ENCODE peak calls at places on chromosome 21, in five cellular contexts. V is hepatocyte, Y is mammary epithelial cell, M is astrocyte, C is GM23338. H is an unnamed sample.

GRCh38 chr21:18893411-18893810 is 489.8 kb upstream of the TMPRSS15 start:
- DNase-seq in V (no peak), Y (no peak), M (no peak), C (no peak), H (no peak)

GRCh38 chr21:30354308-30355005 is 6.1 kb upstream of the KRTAP23-1 start:
- DNase-seq in V (no peak), Y (no peak), M (no peak), C (no peak), H (no peak)

GRCh38 chr21:25501996-25502665 is 105.2 kb downstream of the MRPL39 start:
- DNase-seq in V (no peak), Y (peak), M (no peak), C (no peak), H (no peak)

GRCh38 chr21:15966651-15967050 is 236.9 kb downstream of the USP25 start:
- DNase-seq in V (no peak), Y (no peak), M (no peak), C (no peak), H (no peak)

GRCh38 chr21:29121759-29122158 is 8.7 kb upstream of the MAP3K7CL start:
- DNase-seq in V (no peak), Y (no peak), M (no peak), C (no peak), H (no peak)

GRCh38 chr21:29231781-29232548 is 66.8 kb upstream of the BACH1 start:
- DNase-seq in V (no peak), Y (no peak), M (no peak), C (no peak), H (no peak)

GRCh38 chr21:25967566-25968438 is 202.8 kb downstream of the APP start:
- DNase-seq in V (no peak), Y (peak), M (peak), C (no peak), H (no peak)

GRCh38 chr21:38982096-38982495 is 176.4 kb downstream of the ETS2 start:
- DNase-seq in V (no peak), Y (no peak), M (peak), C (peak), H (no peak)

GRCh38 chr21:35226960-35227741 is 178.0 kb upstream of the RUNX1 start:
- DNase-seq in V (no peak), Y (no peak), M (no peak), C (no peak), H (no peak)

GRCh38 chr21:34877485-34878128 is 171.5 kb downstream of the RUNX1 start:
- DNase-seq in V (peak), Y (no peak), M (no peak), C (no peak), H (no peak)

GRCh38 chr21:34835526-34835925 is 166.7 kb downstream of the CLIC6 start:
- DNase-seq in V (no peak), Y (no peak), M (no peak), C (peak), H (peak)

GRCh38 chr21:31471865-31472264 is 127.8 kb upstream of the TIAM1 start:
- DNase-seq in V (no peak), Y (no peak), M (no peak), C (no peak), H (no peak)

GRCh38 chr21:32771134-32771523 is 426 bp downstream of the PAXBP1 start:
- DNase-seq in V (peak), Y (peak), M (peak), C (peak), H (peak)

GRCh38 chr21:34844924-34845238 is 176.1 kb downstream of the CLIC6 start:
- DNase-seq in V (no peak), Y (no peak), M (no peak), C (no peak), H (no peak)

GRCh38 chr21:25721987-25722386 is 12.7 kb downstream of the ATP5PF start:
- DNase-seq in V (no peak), Y (no peak), M (no peak), C (no peak), H (no peak)

DNA sequence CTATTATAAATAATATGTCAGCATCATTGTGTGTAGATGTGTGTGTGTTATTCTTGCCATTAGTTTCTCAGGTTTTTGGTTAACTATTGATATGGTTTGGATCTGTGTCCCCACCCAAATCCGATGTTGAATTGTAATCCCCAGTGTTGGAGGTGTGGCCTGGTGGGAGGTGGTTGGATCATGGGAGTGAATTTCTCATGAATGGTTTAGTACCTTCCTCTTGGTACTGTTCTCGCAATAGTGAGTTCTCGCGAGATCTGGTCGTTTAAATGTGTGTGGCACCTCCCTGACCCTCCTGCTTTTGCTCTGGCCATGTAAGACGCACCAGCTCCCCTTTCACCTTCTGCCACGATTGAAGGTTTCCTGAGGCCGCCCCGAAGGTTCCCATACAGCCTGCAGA is 9.6 kb upstream of the POFUT2 start:
- DNase-seq in V (peak), Y (no peak), M (no peak), C (no peak), H (no peak)
- H3K4me3 ChIP-seq in V (no peak), Y (no peak), M (no peak), C (no peak), H (no peak)

GRCh38 chr21:41506526-41507520 is 1.1 kb downstream of the TMPRSS2 start:
- DNase-seq in V (no peak), Y (peak), M (no peak), C (peak), H (peak)

GRCh38 chr21:41507521-41508414 is at the start of gene TMPRSS2:
- DNase-seq in V (peak), Y (peak), M (no peak), C (peak), H (no peak)

GRCh38 chr21:41509206-41509496 is 1.2 kb upstream of the TMPRSS2 start:
- DNase-seq in V (no peak), Y (no peak), M (no peak), C (no peak), H (no peak)

GRCh38 chr21:41509733-41510132 is 1.8 kb upstream of the TMPRSS2 start:
- DNase-seq in V (no peak), Y (no peak), M (no peak), C (no peak), H (no peak)

DNA sequence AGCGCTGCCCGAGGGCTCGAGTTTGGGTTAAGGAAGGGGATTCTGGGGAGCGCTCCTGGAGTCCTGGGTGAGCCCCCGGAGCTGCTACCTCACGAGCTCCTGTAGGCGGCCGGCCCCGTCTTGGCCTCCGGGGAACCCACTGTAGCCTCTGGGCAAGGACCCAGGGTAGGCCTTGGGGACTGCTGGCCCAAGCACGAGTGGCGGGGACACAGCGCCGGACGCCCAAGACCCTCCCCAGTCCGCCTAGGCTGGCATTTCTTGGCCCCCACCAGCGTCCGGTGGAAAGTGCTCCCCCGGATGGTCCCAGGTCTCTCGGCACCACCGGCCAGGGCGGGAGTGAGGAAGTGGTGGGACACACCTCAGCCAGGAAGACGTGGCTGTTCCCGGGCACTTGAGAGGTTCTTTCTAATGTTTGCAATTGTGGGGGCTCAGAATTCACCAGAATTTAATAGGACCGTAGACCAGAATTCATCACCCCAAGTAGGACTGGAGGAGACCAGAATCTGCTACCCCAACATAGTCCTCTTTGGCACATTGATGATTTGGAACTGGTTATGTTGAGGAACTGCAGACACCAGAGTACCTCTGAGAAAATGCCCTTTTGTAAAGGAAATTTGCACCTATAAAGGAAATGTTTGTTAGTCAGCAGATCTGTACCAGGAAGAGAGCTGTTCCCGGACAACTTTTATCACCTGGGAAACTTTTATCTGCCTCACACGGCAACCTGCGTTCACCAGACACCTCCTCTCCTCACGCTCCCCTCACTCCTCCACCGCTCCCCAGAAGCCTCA is 652 bp upstream of the TMPRSS2 start:
- DNase-seq in V (peak), Y (no peak), M (no peak), C (peak), H (no peak)
- TF ChIP-seq EZH2 in V (no peak), Y (peak), M (no peak), C (no peak), H (peak)

GRCh38 chr21:43317959-43318358 is 109.0 kb downstream of the SIK1 start:
- DNase-seq in V (no peak), Y (no peak), M (no peak), C (no peak), H (no peak)

GRCh38 chr21:43317254-43317748 is 109.6 kb downstream of the SIK1 start:
- DNase-seq in V (no peak), Y (no peak), M (no peak), C (no peak), H (no peak)

GRCh38 chr21:43315244-43316137 is 111.4 kb downstream of the SIK1 start:
- DNase-seq in V (no peak), Y (no peak), M (no peak), C (no peak), H (peak)

GRCh38 chr21:43318368-43318767 is 108.6 kb downstream of the SIK1 start:
- DNase-seq in V (no peak), Y (no peak), M (no peak), C (no peak), H (no peak)

GRCh38 chr21:43316156-43316845 is 110.6 kb downstream of the SIK1 start:
- DNase-seq in V (no peak), Y (no peak), M (no peak), C (no peak), H (no peak)
- H3K4me3 ChIP-seq in V (no peak), Y (no peak), M (no peak), C (no peak), H (no peak)

DNA sequence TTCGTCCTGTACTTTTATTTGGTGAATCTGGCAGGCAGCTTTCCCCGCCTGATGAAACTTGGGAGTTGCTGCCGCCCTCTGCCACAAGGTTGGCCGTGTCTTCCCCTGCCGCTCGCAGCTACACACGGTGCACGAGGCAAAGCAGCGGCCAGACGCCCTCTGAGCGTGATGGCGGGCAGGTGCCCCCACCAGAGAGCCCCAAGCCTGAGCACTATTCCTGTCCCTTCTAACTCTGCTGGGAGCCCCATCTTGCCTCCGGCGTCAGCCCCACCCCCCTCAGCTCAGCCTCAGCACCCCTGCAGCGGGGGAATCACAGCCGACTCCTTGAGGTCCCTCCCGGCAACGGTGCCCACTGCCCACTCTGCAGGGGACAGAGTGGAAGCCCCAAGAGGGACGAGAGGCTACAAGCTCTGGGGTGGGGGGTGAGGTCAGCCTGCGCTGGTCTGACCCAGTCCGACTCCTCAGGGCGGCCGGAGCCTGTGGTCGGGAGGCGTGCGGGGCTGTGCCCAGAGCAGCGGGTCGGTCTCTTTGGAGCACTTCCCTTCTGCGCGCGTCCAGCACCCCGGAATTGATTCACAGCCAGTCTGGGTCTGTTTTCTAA is 41.3 kb downstream of the RIPK4 start:
- DNase-seq in V (no peak), Y (no peak), M (no peak), C (peak), H (no peak)
- TF ChIP-seq EZH2 in V (no peak), Y (no peak), M (no peak), C (peak), H (no peak)

H was measured in GM23248.